ENCODE peak calls at places on chromosomes 3 and 15, in five cellular contexts. One of them, this sample, is unnamed.

GRCh38 chr15:70284438-70285214 is 186.9 kb upstream of the TLE3 start:
- DNase-seq in tibial artery: no peak
- DNase-seq in astrocyte of the cerebellum: no peak
- DNase-seq in HCT116: no peak
- DNase-seq in brain microvascular endothelial cell: no peak
- DNase-seq in this sample: peak; percentile 70

GRCh38 chr3:152623286-152623685 is 211.6 kb upstream of the P2RY1 start:
- DNase-seq in tibial artery: no peak
- DNase-seq in HCT116: no peak
- DNase-seq in astrocyte of the cerebellum: peak; percentile 46
- DNase-seq in brain microvascular endothelial cell: no peak
- DNase-seq in this sample: no peak

GRCh38 chr15:84811828-84812227 is 5.3 kb upstream of the ALPK3 start:
- DNase-seq in brain microvascular endothelial cell: no peak
- DNase-seq in HCT116: no peak
- DNase-seq in tibial artery: no peak
- DNase-seq in astrocyte of the cerebellum: no peak
- DNase-seq in this sample: no peak

GRCh38 chr15:63135804-63136203 is 14.1 kb downstream of the LACTB start:
- DNase-seq in HCT116: no peak
- DNase-seq in astrocyte of the cerebellum: peak; percentile 37
- DNase-seq in tibial artery: no peak
- DNase-seq in brain microvascular endothelial cell: peak; percentile 65
- DNase-seq in this sample: no peak

GRCh38 chr3:40363681-40364080 is 23.3 kb upstream of the ENTPD3 start:
- DNase-seq in brain microvascular endothelial cell: no peak
- DNase-seq in tibial artery: no peak
- DNase-seq in astrocyte of the cerebellum: no peak
- DNase-seq in HCT116: no peak
- DNase-seq in this sample: no peak

GRCh38 chr3:98147179-98147578 is at the start of gene OR5H14:
- DNase-seq in HCT116: no peak
- DNase-seq in brain microvascular endothelial cell: no peak
- DNase-seq in astrocyte of the cerebellum: no peak
- DNase-seq in tibial artery: no peak
- DNase-seq in this sample: no peak

GRCh38 chr3:152197451-152197850 is 71.3 kb upstream of the MBNL1 start:
- DNase-seq in HCT116: no peak
- DNase-seq in brain microvascular endothelial cell: no peak
- DNase-seq in astrocyte of the cerebellum: no peak
- DNase-seq in tibial artery: no peak
- DNase-seq in this sample: no peak

GRCh38 chr15:51620647-51621046 is 1.9 kb downstream of the DMXL2 start:
- DNase-seq in astrocyte of the cerebellum: no peak
- DNase-seq in brain microvascular endothelial cell: no peak
- DNase-seq in tibial artery: no peak
- DNase-seq in HCT116: no peak
- DNase-seq in this sample: no peak

GRCh38 chr3:17412950-17413530 is 329.4 kb downstream of the TBC1D5 start:
- DNase-seq in astrocyte of the cerebellum: peak; percentile 62
- DNase-seq in brain microvascular endothelial cell: peak; percentile 52
- DNase-seq in HCT116: peak; percentile 56
- DNase-seq in tibial artery: no peak
- DNase-seq in this sample: no peak

GRCh38 chr15:39828374-39828931 is 45.8 kb upstream of the FSIP1 start:
- DNase-seq in brain microvascular endothelial cell: peak; percentile 68
- DNase-seq in HCT116: no peak
- DNase-seq in astrocyte of the cerebellum: peak; percentile 28
- DNase-seq in tibial artery: no peak
- DNase-seq in this sample: no peak

GRCh38 chr3:71694358-71694999 is 30.7 kb downstream of the EIF4E3 start:
- DNase-seq in brain microvascular endothelial cell: peak; percentile 54
- DNase-seq in tibial artery: no peak
- DNase-seq in astrocyte of the cerebellum: no peak
- DNase-seq in HCT116: no peak
- DNase-seq in this sample: no peak

GRCh38 chr15:64096486-64097431 is 977 bp downstream of the SNX1 start:
- DNase-seq in brain microvascular endothelial cell: peak; percentile 16
- DNase-seq in HCT116: no peak
- DNase-seq in astrocyte of the cerebellum: peak; percentile 9
- DNase-seq in tibial artery: no peak
- DNase-seq in this sample: no peak

GRCh38 chr3:86175593-86175992 is 815.4 kb downstream of the VGLL3 start:
- DNase-seq in astrocyte of the cerebellum: no peak
- DNase-seq in tibial artery: no peak
- DNase-seq in HCT116: no peak
- DNase-seq in brain microvascular endothelial cell: no peak
- DNase-seq in this sample: no peak

GRCh38 chr15:58441376-58442070 is 9.7 kb downstream of the LIPC start:
- DNase-seq in tibial artery: no peak
- DNase-seq in astrocyte of the cerebellum: no peak
- DNase-seq in HCT116: no peak
- DNase-seq in brain microvascular endothelial cell: peak; percentile 50
- DNase-seq in this sample: no peak

GRCh38 chr3:37453393-37454391 is 279.3 kb upstream of the LRRFIP2 start:
- DNase-seq in HCT116: no peak
- DNase-seq in astrocyte of the cerebellum: no peak
- DNase-seq in brain microvascular endothelial cell: no peak
- DNase-seq in tibial artery: peak; percentile 92
- DNase-seq in this sample: no peak

GRCh38 chr3:49998326-49998725 is 58.4 kb downstream of the RBM6 start:
- DNase-seq in tibial artery: no peak
- DNase-seq in brain microvascular endothelial cell: peak; percentile 37
- DNase-seq in astrocyte of the cerebellum: peak; percentile 12
- DNase-seq in HCT116: no peak
- DNase-seq in this sample: peak; percentile 6

GRCh38 chr3:8658326-8659212 is 14.0 kb upstream of the SSUH2 start:
- DNase-seq in astrocyte of the cerebellum: peak; percentile 86
- DNase-seq in HCT116: no peak
- DNase-seq in tibial artery: peak; percentile 91
- DNase-seq in brain microvascular endothelial cell: peak; percentile 87
- DNase-seq in this sample: no peak

GRCh38 chr15:46410681-46411080 is 775.9 kb downstream of the SQOR start:
- DNase-seq in tibial artery: no peak
- DNase-seq in brain microvascular endothelial cell: no peak
- DNase-seq in HCT116: no peak
- DNase-seq in astrocyte of the cerebellum: no peak
- DNase-seq in this sample: no peak

GRCh38 chr15:72227720-72228119 is 3.3 kb downstream of the PKM start:
- DNase-seq in tibial artery: peak; percentile 37
- DNase-seq in brain microvascular endothelial cell: no peak
- DNase-seq in astrocyte of the cerebellum: no peak
- DNase-seq in HCT116: no peak
- DNase-seq in this sample: no peak

GRCh38 chr3:171457263-171458055 is 2.7 kb downstream of the TNIK start:
- DNase-seq in astrocyte of the cerebellum: no peak
- DNase-seq in HCT116: no peak
- DNase-seq in tibial artery: no peak
- DNase-seq in brain microvascular endothelial cell: no peak
- DNase-seq in this sample: no peak

GRCh38 chr3:32309653-32310242 is 71.3 kb downstream of the CMTM8 start:
- DNase-seq in brain microvascular endothelial cell: no peak
- DNase-seq in astrocyte of the cerebellum: no peak
- DNase-seq in HCT116: no peak
- DNase-seq in tibial artery: no peak
- DNase-seq in this sample: no peak

GRCh38 chr3:108060331-108060730 is 30.5 kb downstream of the CD47 start:
- DNase-seq in HCT116: no peak
- DNase-seq in brain microvascular endothelial cell: peak; percentile 25
- DNase-seq in astrocyte of the cerebellum: no peak
- DNase-seq in tibial artery: no peak
- DNase-seq in this sample: no peak

GRCh38 chr3:134076816-134077215 is 47.1 kb upstream of the SLCO2A1 start:
- DNase-seq in HCT116: no peak
- DNase-seq in astrocyte of the cerebellum: no peak
- DNase-seq in brain microvascular endothelial cell: no peak
- DNase-seq in tibial artery: no peak
- DNase-seq in this sample: no peak

GRCh38 chr15:64478863-64479262 is 18.5 kb downstream of the ZNF609 start:
- DNase-seq in brain microvascular endothelial cell: no peak
- DNase-seq in tibial artery: no peak
- DNase-seq in HCT116: no peak
- DNase-seq in astrocyte of the cerebellum: no peak
- DNase-seq in this sample: no peak

GRCh38 chr3:185824467-185825378 is at the start of gene IGF2BP2:
- DNase-seq in astrocyte of the cerebellum: peak; percentile 64
- DNase-seq in HCT116: no peak
- DNase-seq in brain microvascular endothelial cell: peak; percentile 68
- DNase-seq in tibial artery: peak; percentile 66
- DNase-seq in this sample: no peak

GRCh38 chr3:176574736-176575135 is 622.5 kb downstream of the TBL1XR1 start:
- DNase-seq in HCT116: no peak
- DNase-seq in tibial artery: no peak
- DNase-seq in brain microvascular endothelial cell: no peak
- DNase-seq in astrocyte of the cerebellum: peak; percentile 23
- DNase-seq in this sample: no peak

GRCh38 chr15:46344115-46344749 is 709.4 kb downstream of the SQOR start:
- DNase-seq in tibial artery: no peak
- DNase-seq in HCT116: no peak
- DNase-seq in brain microvascular endothelial cell: no peak
- DNase-seq in astrocyte of the cerebellum: no peak
- DNase-seq in this sample: peak; percentile 20

GRCh38 chr3:32646761-32647160 is 38.2 kb upstream of the CNOT10 start:
- DNase-seq in astrocyte of the cerebellum: no peak
- DNase-seq in brain microvascular endothelial cell: no peak
- DNase-seq in tibial artery: no peak
- DNase-seq in HCT116: no peak
- DNase-seq in this sample: no peak

GRCh38 chr3:12796171-12797123 is at the start of gene CAND2:
- DNase-seq in astrocyte of the cerebellum: peak; percentile 5
- DNase-seq in tibial artery: peak; percentile 85
- DNase-seq in HCT116: no peak
- DNase-seq in brain microvascular endothelial cell: peak; percentile 5
- DNase-seq in this sample: no peak

GRCh38 chr3:178076718-178077117 is 459.5 kb upstream of the KCNMB2 start:
- DNase-seq in brain microvascular endothelial cell: no peak
- DNase-seq in astrocyte of the cerebellum: no peak
- DNase-seq in HCT116: no peak
- DNase-seq in tibial artery: no peak
- DNase-seq in this sample: no peak

GRCh38 chr15:72193781-72194396 is 3.7 kb downstream of the GRAMD2A start:
- DNase-seq in brain microvascular endothelial cell: no peak
- DNase-seq in astrocyte of the cerebellum: no peak
- DNase-seq in HCT116: no peak
- DNase-seq in tibial artery: no peak
- DNase-seq in this sample: no peak

GRCh38 chr15:97652700-97653167 is 307.8 kb upstream of the ARRDC4 start:
- DNase-seq in astrocyte of the cerebellum: no peak
- DNase-seq in tibial artery: no peak
- DNase-seq in HCT116: no peak
- DNase-seq in brain microvascular endothelial cell: no peak
- DNase-seq in this sample: no peak

GRCh38 chr3:100650651-100651611 is 41.5 kb downstream of the ADGRG7 start:
- DNase-seq in tibial artery: no peak
- DNase-seq in astrocyte of the cerebellum: peak; percentile 46
- DNase-seq in HCT116: no peak
- DNase-seq in brain microvascular endothelial cell: peak; percentile 49
- DNase-seq in this sample: no peak

GRCh38 chr15:70094690-70095311 is 2.9 kb downstream of the TLE3 start:
- DNase-seq in tibial artery: peak; percentile 59
- DNase-seq in brain microvascular endothelial cell: no peak
- DNase-seq in HCT116: no peak
- DNase-seq in astrocyte of the cerebellum: no peak
- DNase-seq in this sample: no peak

GRCh38 chr15:98868564-98868963 is 139.0 kb downstream of the PGPEP1L start:
- DNase-seq in astrocyte of the cerebellum: no peak
- DNase-seq in tibial artery: no peak
- DNase-seq in brain microvascular endothelial cell: no peak
- DNase-seq in HCT116: no peak
- DNase-seq in this sample: no peak

GRCh38 chr3:183487896-183488295 is 59.5 kb upstream of the MCF2L2 start:
- DNase-seq in astrocyte of the cerebellum: no peak
- DNase-seq in brain microvascular endothelial cell: no peak
- DNase-seq in tibial artery: no peak
- DNase-seq in HCT116: no peak
- DNase-seq in this sample: no peak
- H3K4me3 ChIP-seq in astrocyte of the cerebellum: no peak overlapping the region
- H3K4me3 ChIP-seq in brain microvascular endothelial cell: no peak overlapping the region
- H3K4me3 ChIP-seq in tibial artery: no peak overlapping the region
- H3K4me3 ChIP-seq in HCT116: no peak overlapping the region
- H3K4me3 ChIP-seq in this sample: no peak overlapping the region

GRCh38 chr15:44710236-44711088 is 661 bp downstream of the PATL2 start:
- DNase-seq in HCT116: no peak
- DNase-seq in tibial artery: peak; percentile 68
- DNase-seq in astrocyte of the cerebellum: no peak
- DNase-seq in brain microvascular endothelial cell: peak; percentile 45
- DNase-seq in this sample: no peak
- TF ChIP-seq CTCF in HCT116: peak; percentile 23
- TF ChIP-seq CTCF in tibial artery: peak; percentile 3
- TF ChIP-seq CTCF in astrocyte of the cerebellum: peak; percentile 39
- TF ChIP-seq CTCF in brain microvascular endothelial cell: peak; percentile 60
- TF ChIP-seq CTCF in this sample: peak; percentile 58

GRCh38 chr3:15439476-15439875 is 12.1 kb downstream of the EAF1 start:
- DNase-seq in HCT116: no peak
- DNase-seq in brain microvascular endothelial cell: no peak
- DNase-seq in astrocyte of the cerebellum: no peak
- DNase-seq in tibial artery: no peak
- DNase-seq in this sample: no peak
- H3K4me3 ChIP-seq in HCT116: no peak overlapping the region
- H3K4me3 ChIP-seq in brain microvascular endothelial cell: no peak overlapping the region
- H3K4me3 ChIP-seq in astrocyte of the cerebellum: no peak overlapping the region
- H3K4me3 ChIP-seq in tibial artery: no peak overlapping the region
- H3K4me3 ChIP-seq in this sample: no peak overlapping the region

GRCh38 chr3:3109407-3110298 is 521 bp downstream of the IL5RA start:
- DNase-seq in tibial artery: no peak
- DNase-seq in astrocyte of the cerebellum: no peak
- DNase-seq in brain microvascular endothelial cell: no peak
- DNase-seq in HCT116: no peak
- DNase-seq in this sample: no peak
- TF ChIP-seq CTCF in tibial artery: no peak
- TF ChIP-seq CTCF in astrocyte of the cerebellum: no peak
- TF ChIP-seq CTCF in brain microvascular endothelial cell: no peak
- TF ChIP-seq CTCF in HCT116: no peak
- TF ChIP-seq CTCF in this sample: no peak

DNA sequence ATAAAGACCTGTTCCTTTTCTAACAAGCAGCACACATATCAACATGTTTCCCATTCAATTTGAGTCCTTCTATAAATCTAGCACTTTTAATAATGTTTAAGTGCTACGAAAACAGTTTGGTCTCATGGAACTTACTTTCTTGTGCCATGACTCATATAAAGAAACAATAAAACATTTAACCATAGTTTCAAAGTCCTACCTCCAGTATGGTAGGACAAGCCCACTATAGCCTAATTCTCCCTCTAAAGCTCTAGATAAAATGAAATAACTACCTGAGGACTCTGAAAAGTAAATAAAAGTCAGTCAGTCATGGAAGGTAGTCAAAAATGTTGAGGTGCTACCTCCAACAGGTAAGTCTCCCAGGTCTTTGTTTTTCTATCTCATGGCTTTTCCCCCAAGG is 12.0 kb upstream of the PIK3CA start:
- DNase-seq in brain microvascular endothelial cell: no peak
- DNase-seq in tibial artery: no peak
- DNase-seq in astrocyte of the cerebellum: no peak
- DNase-seq in HCT116: no peak
- DNase-seq in this sample: no peak
- H3K4me3 ChIP-seq in brain microvascular endothelial cell: no peak overlapping the region
- H3K4me3 ChIP-seq in tibial artery: no peak overlapping the region
- H3K4me3 ChIP-seq in astrocyte of the cerebellum: no peak overlapping the region
- H3K4me3 ChIP-seq in HCT116: no peak overlapping the region
- H3K4me3 ChIP-seq in this sample: no peak overlapping the region

GRCh38 chr3:58084788-58085543 is 76.7 kb downstream of the FLNB start:
- DNase-seq in HCT116: no peak
- DNase-seq in brain microvascular endothelial cell: no peak
- DNase-seq in astrocyte of the cerebellum: no peak
- DNase-seq in tibial artery: no peak
- DNase-seq in this sample: no peak
- TF ChIP-seq CTCF in HCT116: no peak
- TF ChIP-seq CTCF in brain microvascular endothelial cell: no peak
- TF ChIP-seq CTCF in astrocyte of the cerebellum: no peak
- TF ChIP-seq CTCF in tibial artery: no peak
- TF ChIP-seq CTCF in this sample: no peak